ENCODE peak calls at places on chromosomes 2 and 18, in five cellular contexts. V is pancreas, N is osteoblast, K is tibial nerve, W is tibial artery. I is an unnamed sample.

GRCh38 chr18:63264871-63265270 is 54.7 kb downstream of the BCL2 start:
- DNase-seq in V (no peak), N (no peak), K (no peak), W (no peak), I (no peak)

GRCh38 chr2:50088987-50089386 is 934.7 kb upstream of the FSHR start:
- DNase-seq in V (no peak), N (no peak), K (no peak), W (no peak), I (no peak)

GRCh38 chr18:10739152-10739551 is 213.3 kb downstream of the NAPG start:
- DNase-seq in V (no peak), N (no peak), K (no peak), W (no peak), I (no peak)

GRCh38 chr2:85438291-85439110 is 20.0 kb downstream of the SH2D6 start:
- DNase-seq in V (no peak), N (no peak), K (no peak), W (peak; percentile 77), I (peak; percentile 37)

GRCh38 chr2:166411473-166412230 is 35.9 kb upstream of the SCN9A start:
- DNase-seq in V (no peak), N (no peak), K (no peak), W (no peak), I (no peak)

GRCh38 chr2:10837532-10838266 is 25.1 kb upstream of the PDIA6 start:
- DNase-seq in V (no peak), N (no peak), K (no peak), W (no peak), I (no peak)

GRCh38 chr2:128449226-128450061 is 130.8 kb upstream of the HS6ST1 start:
- DNase-seq in V (no peak), N (peak; percentile 65), K (no peak), W (peak; percentile 57), I (no peak)

GRCh38 chr18:36772339-36772738 is 56.5 kb downstream of the TPGS2 start:
- DNase-seq in V (no peak), N (peak; percentile 48), K (no peak), W (no peak), I (no peak)

GRCh38 chr2:144237845-144238637 is 281.9 kb downstream of the ZEB2 start:
- DNase-seq in V (no peak), N (no peak), K (peak; percentile 10), W (no peak), I (no peak)

GRCh38 chr2:11901351-11902069 is 155.1 kb downstream of the LPIN1 start:
- DNase-seq in V (no peak), N (no peak), K (no peak), W (no peak), I (no peak)

GRCh38 chr2:122136071-122136470 is 380.6 kb downstream of the TSN start:
- DNase-seq in V (no peak), N (no peak), K (no peak), W (no peak), I (no peak)

GRCh38 chr2:71935291-71935848 is 212.3 kb downstream of the CYP26B1 start:
- DNase-seq in V (no peak), N (peak; percentile 98), K (peak; percentile 51), W (peak; percentile 93), I (no peak)

GRCh38 chr2:217610411-217610814 is 392.4 kb downstream of the TNS1 start:
- DNase-seq in V (no peak), N (no peak), K (no peak), W (no peak), I (no peak)

GRCh38 chr2:222869252-222869560 is 8.4 kb downstream of the ACSL3 start:
- DNase-seq in V (no peak), N (no peak), K (no peak), W (no peak), I (no peak)

GRCh38 chr18:79949571-79950439 is 1.6 kb downstream of the SLC66A2 start:
- DNase-seq in V (no peak), N (no peak), K (peak; percentile 38), W (peak; percentile 61), I (peak; percentile 68)

GRCh38 chr2:219451626-219452360 is 17.1 kb downstream of the SPEG start:
- DNase-seq in V (no peak), N (peak; percentile 95), K (no peak), W (peak; percentile 97), I (peak; percentile 78)

GRCh38 chr2:138742446-138743057 is 37.6 kb downstream of the NXPH2 start:
- DNase-seq in V (no peak), N (no peak), K (no peak), W (no peak), I (no peak)

GRCh38 chr2:95391641-95392310 is 10.7 kb upstream of the FAHD2A start:
- DNase-seq in V (peak; percentile 81), N (peak; percentile 76), K (no peak), W (peak; percentile 58), I (no peak)

GRCh38 chr2:77487074-77487803 is 34.9 kb downstream of the LRRTM4 start:
- DNase-seq in V (no peak), N (peak; percentile 14), K (no peak), W (no peak), I (no peak)

GRCh38 chr18:79915161-79916127 is 36.0 kb downstream of the SLC66A2 start:
- DNase-seq in V (no peak), N (peak; percentile 74), K (no peak), W (no peak), I (no peak)

GRCh38 chr2:110980613-110981062 is 140.1 kb upstream of the BCL2L11 start:
- DNase-seq in V (no peak), N (peak; percentile 6), K (no peak), W (no peak), I (no peak)

GRCh38 chr2:9552491-9553178 is 3.0 kb downstream of the ADAM17 start:
- DNase-seq in V (no peak), N (peak; percentile 90), K (no peak), W (no peak), I (no peak)

GRCh38 chr2:144708641-144709040 is 188.7 kb upstream of the ZEB2 start:
- DNase-seq in V (no peak), N (no peak), K (no peak), W (no peak), I (no peak)

GRCh38 chr18:2967820-2968219 is 45.1 kb downstream of the LPIN2 start:
- DNase-seq in V (no peak), N (no peak), K (no peak), W (no peak), I (no peak)

GRCh38 chr18:58544179-58544578 is 84.7 kb downstream of the ALPK2 start:
- DNase-seq in V (no peak), N (no peak), K (no peak), W (no peak), I (no peak)

GRCh38 chr2:3100386-3100785 is 277.2 kb downstream of the EIPR1 start:
- DNase-seq in V (no peak), N (no peak), K (no peak), W (no peak), I (no peak)

GRCh38 chr2:202270487-202270886 is 4.9 kb downstream of the NOP58 start:
- DNase-seq in V (no peak), N (no peak), K (no peak), W (no peak), I (no peak)

GRCh38 chr2:68734688-68735525 is at the start of gene ARHGAP25:
- DNase-seq in V (no peak), N (no peak), K (peak; percentile 25), W (no peak), I (peak; percentile 22)

DNA sequence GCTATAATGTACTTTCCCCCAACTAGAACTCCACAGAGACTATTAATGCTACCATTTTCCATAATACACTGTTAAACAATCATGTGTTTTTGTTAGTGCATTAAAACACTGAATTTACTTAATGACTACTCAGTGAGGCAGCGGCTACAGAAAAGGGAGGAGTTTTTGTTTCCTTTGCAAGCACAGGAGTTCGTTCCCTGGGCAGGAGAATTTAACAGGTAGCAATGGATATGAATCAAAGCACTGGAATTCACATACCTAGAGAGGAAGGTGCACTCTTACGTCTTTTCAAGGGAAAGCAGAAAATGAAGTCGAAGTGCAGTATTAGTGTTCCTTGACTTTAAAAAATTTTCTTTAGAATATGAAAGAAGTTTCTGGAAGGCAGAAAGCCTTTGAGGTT is 319.0 kb upstream of the REV1 start:
- DNase-seq in V (no peak), N (no peak), K (no peak), W (no peak), I (no peak)
- H3K27ac ChIP-seq in V (no peak overlapping the region), N (no peak overlapping the region), K (no peak overlapping the region), W (no peak overlapping the region), I (no peak overlapping the region)

DNA sequence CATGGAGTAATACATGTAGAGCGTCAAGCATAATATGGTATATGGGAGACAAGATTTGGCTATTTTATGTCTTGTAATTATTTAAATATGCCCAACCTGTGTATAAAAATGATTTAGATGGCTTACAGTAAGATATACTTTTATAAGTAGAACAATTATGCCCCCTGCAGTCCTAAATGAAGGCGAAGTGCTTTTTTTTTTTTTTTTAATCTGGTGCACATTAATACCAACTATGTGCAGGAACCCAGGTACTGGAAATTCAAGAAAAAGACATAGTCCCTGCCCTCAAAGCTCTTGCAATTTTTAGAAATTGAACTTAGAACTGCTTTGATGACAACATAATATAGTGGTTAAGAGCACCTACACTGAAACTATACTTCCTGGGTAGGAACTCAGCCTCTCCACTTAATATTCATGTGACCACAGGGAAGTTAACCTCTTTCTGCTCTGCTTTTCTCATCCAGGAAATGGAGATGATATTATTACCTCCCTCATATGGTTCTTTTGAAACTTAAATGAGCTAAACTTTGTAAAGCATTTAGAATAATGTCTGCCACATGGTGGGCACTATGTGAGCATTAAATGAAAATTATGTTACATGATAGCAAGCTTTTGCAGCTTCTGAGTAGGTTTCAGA is 38.1 kb downstream of the AFTPH start:
- DNase-seq in V (no peak), N (no peak), K (no peak), W (no peak), I (no peak)
- TF ChIP-seq CTCF in V (no peak), N (peak; percentile 53), K (peak; percentile 28), W (peak; percentile 16), I (peak; percentile 61)

DNA sequence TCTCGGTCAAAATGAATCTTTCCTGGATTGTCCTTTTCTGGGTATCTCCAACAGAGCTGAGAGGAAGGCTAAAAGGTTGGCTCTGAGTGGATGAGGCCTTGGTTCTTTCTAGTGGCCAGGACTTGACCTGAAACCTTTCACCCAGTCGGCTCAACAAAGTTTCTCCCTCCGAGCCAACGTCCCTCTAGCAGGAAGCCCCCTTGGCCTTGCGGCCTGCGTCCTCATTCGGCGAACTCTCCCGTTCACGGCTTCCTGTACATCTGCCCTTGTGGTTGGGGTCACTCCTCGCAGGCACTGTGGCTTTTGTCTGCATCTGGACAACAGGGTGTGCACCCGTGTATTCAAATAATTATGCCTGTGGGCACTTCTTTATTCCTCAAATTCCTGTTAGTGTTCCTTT is 9.4 kb upstream of the SIX3 start:
- DNase-seq in V (no peak), N (no peak), K (no peak), W (peak; percentile 59), I (no peak)
- H3K9me3 ChIP-seq in V (no peaks in the 10 kb centered on the region), N (no peaks in the 10 kb centered on the region), K (no peaks in the 10 kb centered on the region), W (no peaks in the 10 kb centered on the region), I (no peaks in the 10 kb centered on the region)

GRCh38 chr18:13531681-13532325 is 194.6 kb downstream of the FAM210A start:
- DNase-seq in V (no peak), N (no peak), K (no peak), W (no peak), I (no peak)
- H3K27ac ChIP-seq in V (no peak overlapping the region), N (no peak overlapping the region), K (no peak overlapping the region), W (no peak overlapping the region), I (no peak overlapping the region)

GRCh38 chr2:237448171-237448570 is 34.2 kb upstream of the COL6A3 start:
- DNase-seq in V (no peak), N (no peak), K (no peak), W (no peak), I (no peak)
- TF ChIP-seq CTCF in V (no peak), N (no peak), K (no peak), W (no peak), I (no peak)

GRCh38 chr2:13662055-13662454 is 945.3 kb downstream of the TRIB2 start:
- DNase-seq in V (no peak), N (no peak), K (no peak), W (no peak), I (no peak)
- H3K9me3 ChIP-seq in V (no peaks in the 10 kb centered on the region), N (peaks cover 3% of the 10 kb centered on the region), K (no peaks in the 10 kb centered on the region), W (no peaks in the 10 kb centered on the region), I (no peaks in the 10 kb centered on the region)

GRCh38 chr18:68083131-68083530 is 566.6 kb upstream of the DSEL start:
- DNase-seq in V (no peak), N (peak; percentile 62), K (no peak), W (no peak), I (no peak)
- H3K27ac ChIP-seq in V (no peak overlapping the region), N (peak overlapping the region; percentile 60), K (no peak overlapping the region), W (no peak overlapping the region), I (no peak overlapping the region)